ENCODE peak calls at places on chromosome 18, in five cellular contexts. R, M, D, X and H are unnamed samples.

GRCh38 chr18:7647500-7647899 is 80.4 kb downstream of the PTPRM start:
- DNase-seq in D (no peak), R (no peak), X (no peak), M (no peak), H (no peak)

GRCh38 chr18:48459016-48459415 is 49.8 kb upstream of the ZBTB7C start:
- DNase-seq in D (no peak), R (no peak), M (no peak), X (no peak), H (no peak)

GRCh38 chr18:72847134-72847533 is 20.7 kb downstream of the NETO1 start:
- DNase-seq in M (no peak), X (no peak), R (no peak), D (no peak), H (no peak)

GRCh38 chr18:55778731-55779460 is 190.9 kb upstream of the TCF4 start:
- DNase-seq in D (no peak), M (no peak), R (no peak), X (peak), H (no peak)

GRCh38 chr18:46456691-46457090 is 200.3 kb downstream of the LOXHD1 start:
- DNase-seq in X (no peak), D (no peak), R (no peak), M (no peak), H (no peak)

GRCh38 chr18:9765505-9765904 is 57.4 kb downstream of the RAB31 start:
- DNase-seq in M (no peak), X (no peak), R (no peak), D (no peak), H (peak)

GRCh38 chr18:50405582-50406271 is 30.9 kb downstream of the SKA1 start:
- DNase-seq in D (no peak), X (no peak), M (no peak), R (no peak), H (no peak)

GRCh38 chr18:40470753-40471152 is 1484.3 kb upstream of the PIK3C3 start:
- DNase-seq in X (no peak), D (no peak), R (no peak), M (no peak), H (no peak)

GRCh38 chr18:25231327-25231691 is 120.7 kb downstream of the ZNF521 start:
- DNase-seq in R (no peak), D (no peak), X (no peak), M (no peak), H (peak)

GRCh38 chr18:45330170-45330594 is 285.1 kb upstream of the SLC14A2 start:
- DNase-seq in R (no peak), M (no peak), X (no peak), D (no peak), H (no peak)